ENCODE peak calls at places on chromosome 3, in nine cellular contexts. L is PC-3, H is astrocyte, D is GM23248, W is mammary epithelial cell, J is fibroblast of lung, S is endothelial cell of umbilical vein, Q is MM.1S, N is A673. K is an unnamed sample.

GRCh38 chr3:139534444-139534812 is 5.1 kb downstream of the RBP1 start:
- DNase-seq in L (peak), H (peak), D (peak), W (peak), J (peak), S (no peak), Q (no peak), N (peak), K (peak)

GRCh38 chr3:197298858-197299854 is 744 bp upstream of the DLG1 start:
- DNase-seq in L (peak), H (no peak), D (peak), W (peak), J (no peak), S (peak), Q (peak), N (no peak), K (peak)

GRCh38 chr3:134430950-134431445 is 54.8 kb downstream of the ANAPC13 start:
- DNase-seq in L (no peak), H (peak), D (peak), W (no peak), J (no peak), S (no peak), Q (peak), N (no peak), K (no peak)

GRCh38 chr3:59438492-59438891 is 388.7 kb upstream of the CFAP20DC start:
- DNase-seq in L (no peak), H (no peak), D (no peak), W (peak), J (no peak), S (no peak), Q (no peak), N (no peak), K (no peak)

GRCh38 chr3:9397911-9398714 is 698 bp downstream of the SETD5 start:
- DNase-seq in L (no peak), H (no peak), D (peak), W (peak), J (peak), S (no peak), Q (peak), N (peak), K (peak)

GRCh38 chr3:96430019-96430541 is 384.3 kb upstream of the EPHA6 start:
- DNase-seq in L (peak), H (no peak), D (no peak), W (no peak), J (no peak), S (no peak), Q (no peak), N (no peak), K (no peak)

GRCh38 chr3:67699877-67700276 is 45.5 kb upstream of the SUCLG2 start:
- DNase-seq in L (no peak), H (no peak), D (no peak), W (no peak), J (no peak), S (no peak), Q (no peak), N (no peak), K (no peak)

GRCh38 chr3:37014620-37015019 is 21.3 kb downstream of the MLH1 start:
- DNase-seq in L (no peak), H (no peak), D (no peak), W (no peak), J (no peak), S (no peak), Q (no peak), N (no peak), K (no peak)

GRCh38 chr3:53109190-53109589 is 21.0 kb downstream of the RFT1 start:
- DNase-seq in L (peak), H (peak), D (peak), W (peak), J (no peak), S (no peak), Q (peak), N (no peak), K (peak)

GRCh38 chr3:72353236-72354105 is 494.8 kb downstream of the SHQ1 start:
- DNase-seq in L (peak), H (no peak), D (peak), W (peak), J (no peak), S (no peak), Q (no peak), N (no peak), K (no peak)

GRCh38 chr3:189744235-189744634 is 113.0 kb downstream of the TP63 start:
- DNase-seq in L (no peak), H (no peak), D (no peak), W (no peak), J (no peak), S (no peak), Q (no peak), N (no peak), K (no peak)

GRCh38 chr3:115169808-115170207 is 22.7 kb upstream of the ZBTB20 start:
- DNase-seq in L (peak), H (no peak), D (peak), W (no peak), J (peak), S (no peak), Q (no peak), N (no peak), K (no peak)

GRCh38 chr3:67118122-67118521 is 120.0 kb downstream of the KBTBD8 start:
- DNase-seq in L (no peak), H (no peak), D (no peak), W (no peak), J (no peak), S (no peak), Q (no peak), N (no peak), K (no peak)

GRCh38 chr3:177190701-177191100 is 6.6 kb downstream of the TBL1XR1 start:
- DNase-seq in L (no peak), H (no peak), D (peak), W (no peak), J (peak), S (peak), Q (no peak), N (no peak), K (no peak)

GRCh38 chr3:152105446-152105845 is 163.3 kb upstream of the MBNL1 start:
- DNase-seq in L (no peak), H (peak), D (no peak), W (no peak), J (no peak), S (no peak), Q (no peak), N (no peak), K (no peak)

GRCh38 chr3:171646357-171647133 is 163.7 kb downstream of the PLD1 start:
- DNase-seq in L (peak), H (peak), D (peak), W (peak), J (peak), S (peak), Q (peak), N (peak), K (peak)

DNA sequence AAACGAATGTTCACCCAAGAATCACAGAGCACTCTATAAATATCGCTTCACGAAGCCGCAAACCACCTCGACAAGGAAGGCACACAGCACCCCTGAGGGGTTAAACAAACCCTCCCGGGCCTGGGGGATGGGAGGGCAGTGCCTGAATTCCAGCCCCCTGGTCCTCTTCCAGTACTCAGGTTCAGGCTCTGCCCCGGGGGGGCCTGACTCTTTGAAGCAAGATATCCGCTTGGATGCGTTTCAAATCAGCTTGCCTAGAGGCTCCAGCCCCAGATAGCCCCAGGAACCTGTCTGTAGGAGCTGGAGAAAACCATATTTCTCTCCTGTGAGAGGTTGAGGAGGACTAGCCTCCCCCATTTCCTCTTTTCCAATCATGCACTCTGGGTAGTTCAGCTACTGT is 194.7 kb downstream of the WNT5A start:
- DNase-seq in L (no peak), H (no peak), D (no peak), W (no peak), J (no peak), S (no peak), Q (no peak), N (no peak), K (no peak)
- H3K4me3 ChIP-seq in L (no peak), H (no peak), D (no peak), W (no peak), J (no peak), S (no peak), Q (no peak), N (no peak), K (no peak)

DNA sequence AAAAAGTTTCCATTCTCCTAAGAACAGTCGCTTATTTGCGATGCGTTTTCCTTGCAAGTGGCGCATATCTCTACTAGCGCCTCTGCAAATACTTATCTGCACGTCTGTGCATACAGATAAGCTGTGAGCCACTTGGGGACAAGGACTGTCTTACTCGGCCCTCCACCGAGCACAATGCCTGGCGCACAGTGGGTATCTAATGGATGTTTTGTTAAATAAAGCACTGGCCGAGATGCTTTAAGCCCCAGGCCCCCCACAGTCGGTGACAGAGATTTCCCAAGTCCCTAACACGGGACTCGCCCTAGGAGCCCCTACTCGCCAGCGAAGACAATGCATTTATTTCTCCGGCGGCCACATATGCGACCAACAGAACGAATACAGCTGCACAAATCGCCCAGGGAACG is 503 bp downstream of the HLTF start:
- DNase-seq in L (peak), H (peak), D (peak), W (peak), J (peak), S (peak), Q (peak), N (peak), K (no peak)
- TF ChIP-seq EZH2 in L (no peak), H (no peak), D (no peak), W (no peak), J (no peak), S (no peak), Q (no peak), N (no peak), K (no peak)

GRCh38 chr3:194176274-194176991 is 40.5 kb downstream of the HES1 start:
- DNase-seq in L (no peak), H (no peak), D (no peak), W (no peak), J (peak), S (peak), Q (no peak), N (no peak), K (no peak)
- H3K27ac ChIP-seq in L (no peak), H (no peak), D (no peak), W (no peak), J (no peak), S (no peak), Q (no peak), N (no peak), K (no peak)

GRCh38 chr3:157501863-157502262 is 1.4 kb downstream of the VEPH1 start:
- DNase-seq in L (no peak), H (no peak), D (no peak), W (no peak), J (no peak), S (no peak), Q (no peak), N (peak), K (no peak)

GRCh38 chr3:157499342-157499963 is 3.8 kb downstream of the VEPH1 start:
- DNase-seq in L (peak), H (peak), D (peak), W (peak), J (no peak), S (peak), Q (peak), N (no peak), K (peak)

GRCh38 chr3:157500232-157500631 is 3.0 kb downstream of the VEPH1 start:
- DNase-seq in L (peak), H (no peak), D (no peak), W (no peak), J (no peak), S (no peak), Q (no peak), N (no peak), K (peak)

GRCh38 chr3:157498374-157498773 is 4.8 kb downstream of the VEPH1 start:
- DNase-seq in L (no peak), H (no peak), D (no peak), W (no peak), J (no peak), S (no peak), Q (no peak), N (no peak), K (no peak)

DNA sequence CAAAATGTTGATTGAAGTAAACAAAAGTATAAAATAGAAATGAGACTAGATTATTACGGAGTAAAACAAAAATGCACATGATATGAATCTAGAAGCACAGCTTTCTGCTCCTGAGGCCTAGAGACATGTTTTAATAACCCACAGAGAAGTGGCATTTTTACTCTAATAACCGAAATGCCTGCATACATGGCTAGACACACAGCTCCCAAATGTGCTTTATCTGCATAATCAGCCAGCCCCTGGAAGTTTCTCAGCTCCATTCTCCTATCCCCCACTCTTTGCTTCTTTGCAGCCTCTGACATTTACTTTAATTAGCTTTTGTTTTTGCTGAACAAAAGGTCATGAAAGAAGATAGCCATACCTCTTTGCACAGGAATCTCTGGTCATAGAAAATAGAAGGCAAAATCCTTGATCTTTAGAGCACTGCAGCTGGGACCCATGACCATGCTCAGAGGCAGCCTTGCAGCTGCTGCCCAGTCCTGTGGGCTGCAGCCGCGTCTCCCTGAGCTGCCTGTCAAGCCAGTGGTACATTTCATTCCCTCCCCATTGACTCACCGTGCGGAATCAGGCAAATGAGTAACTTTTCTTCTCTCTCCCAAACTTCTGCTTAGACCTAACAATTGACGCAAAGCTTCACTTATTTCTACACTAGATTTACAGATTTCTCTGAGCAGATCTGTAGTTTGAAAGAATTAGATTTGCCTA is at the start of gene VEPH1:
- DNase-seq in L (no peak), H (peak), D (no peak), W (no peak), J (peak), S (no peak), Q (no peak), N (no peak), K (no peak)
- H3K4me3 ChIP-seq in L (no peak), H (no peak), D (no peak), W (no peak), J (no peak), S (no peak), Q (no peak), N (no peak), K (no peak)

DNA sequence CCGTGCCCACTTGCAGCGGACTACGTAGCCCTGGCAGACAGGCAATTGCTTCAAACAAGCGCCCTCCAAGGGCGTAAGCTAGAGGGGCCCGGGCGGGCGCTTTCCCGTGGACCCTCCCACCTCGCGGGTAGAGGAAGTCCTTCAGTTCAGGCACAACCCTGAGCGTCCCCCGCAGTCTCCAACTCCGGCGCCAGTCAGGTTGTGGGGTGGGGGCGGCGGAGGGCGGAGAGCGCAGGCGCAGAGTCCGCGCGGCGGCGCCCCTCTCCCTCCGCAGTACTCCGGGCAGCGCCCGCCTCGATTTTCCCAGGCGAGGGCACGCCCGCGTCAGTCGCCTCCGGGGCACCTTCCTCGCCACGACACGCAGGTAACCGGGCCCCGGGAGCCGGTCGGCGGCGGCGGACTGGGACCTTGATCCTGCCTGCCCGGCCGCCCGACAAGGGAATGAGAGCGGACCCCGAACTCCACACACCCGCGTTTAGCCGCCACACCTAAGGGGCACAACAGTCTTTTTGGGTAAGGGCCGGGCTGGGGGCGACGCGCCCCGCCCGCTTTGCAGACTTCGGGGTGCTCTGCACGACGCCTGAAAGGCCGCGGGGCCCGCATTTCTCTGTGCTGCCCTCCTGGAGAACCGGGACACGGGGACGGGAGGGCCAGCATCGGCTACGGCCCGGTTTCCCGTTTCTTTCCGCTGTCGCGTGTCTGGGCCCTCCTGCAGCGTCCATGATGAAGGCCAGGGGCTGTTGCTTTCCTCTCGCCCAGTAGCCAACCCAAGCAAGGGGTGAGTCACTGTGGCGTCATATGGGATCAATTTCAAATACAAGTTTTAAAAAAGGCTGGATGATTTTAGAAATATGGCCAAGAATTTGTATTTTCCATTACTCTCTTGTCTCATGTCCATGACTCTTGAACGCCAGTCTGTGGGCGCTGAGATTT is at the start of gene SLC35G2:
- DNase-seq in L (peak), H (peak), D (peak), W (peak), J (peak), S (peak), Q (no peak), N (peak), K (peak)
- TF ChIP-seq EZH2 in L (no peak), H (no peak), D (no peak), W (no peak), J (no peak), S (no peak), Q (no peak), N (no peak), K (no peak)

GRCh38 chr3:45272828-45273470 is 46.9 kb upstream of the TMEM158 start:
- DNase-seq in L (peak), H (no peak), D (no peak), W (peak), J (no peak), S (no peak), Q (no peak), N (no peak), K (peak)

GRCh38 chr3:45277636-45278035 is 51.5 kb upstream of the TMEM158 start:
- DNase-seq in L (no peak), H (no peak), D (no peak), W (no peak), J (no peak), S (no peak), Q (no peak), N (no peak), K (no peak)

GRCh38 chr3:45275006-45275704 is 49.1 kb upstream of the TMEM158 start:
- DNase-seq in L (no peak), H (no peak), D (no peak), W (no peak), J (no peak), S (no peak), Q (no peak), N (no peak), K (no peak)

GRCh38 chr3:45272411-45272810 is 46.3 kb upstream of the TMEM158 start:
- DNase-seq in L (no peak), H (no peak), D (no peak), W (no peak), J (no peak), S (no peak), Q (no peak), N (no peak), K (peak)

DNA sequence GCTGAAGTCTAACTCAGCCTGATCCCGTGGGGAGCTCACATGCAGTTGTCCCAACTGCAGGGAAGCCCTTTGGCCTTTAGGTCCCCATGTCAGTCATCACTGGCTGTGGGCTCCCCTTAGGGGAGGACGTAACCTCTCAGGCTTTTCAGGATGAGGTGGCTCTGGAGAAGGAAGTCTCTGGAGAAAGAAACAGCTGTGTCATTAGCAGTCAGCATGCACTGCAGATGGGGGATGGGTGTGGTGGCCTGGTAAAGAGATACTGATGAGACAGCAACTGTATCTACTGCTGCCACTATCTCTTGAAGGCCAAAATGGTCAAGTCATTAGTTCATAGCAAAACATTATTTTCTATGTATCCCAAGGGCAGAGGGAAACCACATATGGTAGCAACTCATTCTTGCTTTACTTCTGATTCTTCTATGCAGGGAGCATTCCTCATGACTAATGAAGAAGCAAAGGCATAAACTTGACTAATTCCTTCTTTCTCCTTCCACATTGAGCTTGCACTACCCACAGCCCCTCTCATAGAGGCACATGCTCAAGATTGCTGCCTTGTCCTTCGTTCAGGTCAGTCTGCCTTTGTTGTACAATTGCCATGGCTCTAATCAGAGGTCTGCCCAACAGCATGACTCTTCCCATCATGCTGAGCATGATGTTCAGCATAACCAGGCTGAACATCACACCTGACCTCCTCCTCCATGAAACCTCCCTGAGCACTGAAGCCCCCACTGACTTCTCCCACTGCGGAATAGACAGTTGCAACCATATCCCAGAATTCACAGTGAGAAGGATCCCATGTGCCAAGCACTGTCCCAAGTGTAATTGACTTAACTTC is 47.8 kb upstream of the TMEM158 start:
- DNase-seq in L (no peak), H (no peak), D (peak), W (peak), J (no peak), S (no peak), Q (no peak), N (no peak), K (peak)
- H3K27ac ChIP-seq in L (no peak), H (no peak), D (peak), W (no peak), J (no peak), S (no peak), Q (no peak), N (no peak), K (peak)

DNA sequence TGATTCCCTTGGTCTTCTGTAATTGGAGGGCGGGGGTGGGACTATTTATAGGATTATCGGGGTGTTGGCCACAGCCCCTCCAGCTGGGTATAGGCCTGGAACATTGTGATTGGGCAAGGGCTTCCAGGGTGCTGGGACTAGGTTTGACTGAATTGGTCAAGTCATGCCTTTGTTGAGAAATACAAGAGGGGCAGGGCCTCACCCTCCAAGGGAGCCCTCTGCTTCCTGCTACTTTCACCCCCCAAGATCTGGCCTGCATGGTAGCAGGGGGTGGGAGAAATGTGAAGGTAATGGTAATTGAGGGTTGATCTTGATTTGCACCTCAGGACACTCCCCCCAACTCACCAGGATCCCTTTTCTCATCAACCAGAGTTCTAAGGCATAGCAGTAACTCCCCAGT is 25.2 kb downstream of the TRIM71 start:
- DNase-seq in L (no peak), H (no peak), D (no peak), W (no peak), J (no peak), S (no peak), Q (no peak), N (peak), K (no peak)
- H3K4me3 ChIP-seq in L (no peak), H (no peak), D (no peak), W (no peak), J (no peak), S (no peak), Q (no peak), N (no peak), K (no peak)

GRCh38 chr3:110711130-110711832 is 360.3 kb upstream of the NECTIN3 start:
- DNase-seq in L (no peak), H (no peak), D (no peak), W (no peak), J (no peak), S (no peak), Q (no peak), N (no peak), K (no peak)
- TF ChIP-seq EZH2 in L (no peak), H (no peak), D (no peak), W (no peak), J (no peak), S (no peak), Q (no peak), N (no peak), K (no peak)

K was measured in PC-9.